ENCODE peak calls at places on chromosome 2, in six cellular contexts. One of them, this sample, is unnamed.

GRCh38 chr2:62277688-62278087 is 81.8 kb downstream of the B3GNT2 start:
- DNase-seq in neural progenitor cell: no peak
- DNase-seq in heart right ventricle: no peak
- DNase-seq in stomach: no peak
- DNase-seq in mammary epithelial cell: no peak
- DNase-seq in Peyer's patch: no peak
- DNase-seq in this sample: no peak

GRCh38 chr2:188293601-188294482 is 2.2 kb downstream of the GULP1 start:
- DNase-seq in neural progenitor cell: peak
- DNase-seq in heart right ventricle: peak
- DNase-seq in stomach: peak
- DNase-seq in mammary epithelial cell: peak
- DNase-seq in Peyer's patch: no peak
- DNase-seq in this sample: peak

GRCh38 chr2:166373951-166374350 is 1.8 kb downstream of the SCN9A start:
- DNase-seq in neural progenitor cell: no peak
- DNase-seq in heart right ventricle: no peak
- DNase-seq in stomach: no peak
- DNase-seq in mammary epithelial cell: peak
- DNase-seq in Peyer's patch: no peak
- DNase-seq in this sample: peak

GRCh38 chr2:237315170-237315880 is 98.6 kb downstream of the COL6A3 start:
- DNase-seq in neural progenitor cell: peak
- DNase-seq in heart right ventricle: peak
- DNase-seq in stomach: peak
- DNase-seq in mammary epithelial cell: no peak
- DNase-seq in Peyer's patch: peak
- DNase-seq in this sample: no peak

GRCh38 chr2:98909381-98910211 is 26.4 kb downstream of the CRACDL start:
- DNase-seq in neural progenitor cell: peak
- DNase-seq in heart right ventricle: no peak
- DNase-seq in stomach: peak
- DNase-seq in mammary epithelial cell: peak
- DNase-seq in Peyer's patch: no peak
- DNase-seq in this sample: no peak

GRCh38 chr2:209593930-209594329 is 170.1 kb downstream of the MAP2 start:
- DNase-seq in neural progenitor cell: no peak
- DNase-seq in heart right ventricle: no peak
- DNase-seq in stomach: no peak
- DNase-seq in mammary epithelial cell: no peak
- DNase-seq in Peyer's patch: no peak
- DNase-seq in this sample: no peak

GRCh38 chr2:15776629-15776919 is 163.8 kb upstream of the MYCN start:
- DNase-seq in neural progenitor cell: no peak
- DNase-seq in heart right ventricle: no peak
- DNase-seq in stomach: no peak
- DNase-seq in mammary epithelial cell: no peak
- DNase-seq in Peyer's patch: no peak
- DNase-seq in this sample: no peak

GRCh38 chr2:107810734-107811133 is 16.0 kb upstream of the RGPD4 start:
- DNase-seq in neural progenitor cell: no peak
- DNase-seq in heart right ventricle: no peak
- DNase-seq in stomach: no peak
- DNase-seq in mammary epithelial cell: no peak
- DNase-seq in Peyer's patch: no peak
- DNase-seq in this sample: no peak

GRCh38 chr2:236767951-236768350 is 198.3 kb downstream of the ACKR3 start:
- DNase-seq in neural progenitor cell: no peak
- DNase-seq in heart right ventricle: no peak
- DNase-seq in stomach: no peak
- DNase-seq in mammary epithelial cell: no peak
- DNase-seq in Peyer's patch: no peak
- DNase-seq in this sample: no peak

GRCh38 chr2:148990968-148991367 is 47.5 kb upstream of the LYPD6B start:
- DNase-seq in neural progenitor cell: no peak
- DNase-seq in heart right ventricle: no peak
- DNase-seq in stomach: no peak
- DNase-seq in mammary epithelial cell: no peak
- DNase-seq in Peyer's patch: no peak
- DNase-seq in this sample: no peak

GRCh38 chr2:218582085-218582484 is 13.4 kb downstream of the CNOT9 start:
- DNase-seq in neural progenitor cell: no peak
- DNase-seq in heart right ventricle: no peak
- DNase-seq in stomach: no peak
- DNase-seq in mammary epithelial cell: peak
- DNase-seq in Peyer's patch: no peak
- DNase-seq in this sample: no peak

GRCh38 chr2:5528741-5529140 is 163.4 kb upstream of the SOX11 start:
- DNase-seq in neural progenitor cell: no peak
- DNase-seq in heart right ventricle: no peak
- DNase-seq in stomach: no peak
- DNase-seq in mammary epithelial cell: no peak
- DNase-seq in Peyer's patch: no peak
- DNase-seq in this sample: no peak

GRCh38 chr2:106130251-106130998 is 63.7 kb downstream of the UXS1 start:
- DNase-seq in neural progenitor cell: no peak
- DNase-seq in heart right ventricle: no peak
- DNase-seq in stomach: no peak
- DNase-seq in mammary epithelial cell: no peak
- DNase-seq in Peyer's patch: no peak
- DNase-seq in this sample: no peak

GRCh38 chr2:238173692-238174091 is 14.9 kb downstream of the ERFE start:
- DNase-seq in neural progenitor cell: no peak
- DNase-seq in heart right ventricle: no peak
- DNase-seq in stomach: no peak
- DNase-seq in mammary epithelial cell: no peak
- DNase-seq in Peyer's patch: no peak
- DNase-seq in this sample: no peak

GRCh38 chr2:149860276-149860921 is 272.8 kb upstream of the MMADHC start:
- DNase-seq in neural progenitor cell: no peak
- DNase-seq in heart right ventricle: no peak
- DNase-seq in stomach: peak
- DNase-seq in mammary epithelial cell: no peak
- DNase-seq in Peyer's patch: no peak
- DNase-seq in this sample: no peak

GRCh38 chr2:156322681-156323211 is 9.8 kb downstream of the NR4A2 start:
- DNase-seq in neural progenitor cell: peak
- DNase-seq in heart right ventricle: no peak
- DNase-seq in stomach: no peak
- DNase-seq in mammary epithelial cell: no peak
- DNase-seq in Peyer's patch: no peak
- DNase-seq in this sample: no peak

GRCh38 chr2:120605231-120605935 is 130.3 kb upstream of the GLI2 start:
- DNase-seq in neural progenitor cell: no peak
- DNase-seq in heart right ventricle: no peak
- DNase-seq in stomach: no peak
- DNase-seq in mammary epithelial cell: no peak
- DNase-seq in Peyer's patch: no peak
- DNase-seq in this sample: no peak

GRCh38 chr2:31248139-31248538 is 14.2 kb downstream of the EHD3 start:
- DNase-seq in neural progenitor cell: no peak
- DNase-seq in heart right ventricle: no peak
- DNase-seq in stomach: no peak
- DNase-seq in mammary epithelial cell: no peak
- DNase-seq in Peyer's patch: no peak
- DNase-seq in this sample: no peak

GRCh38 chr2:20106746-20107145 is 55.3 kb upstream of the LAPTM4A start:
- DNase-seq in neural progenitor cell: peak
- DNase-seq in heart right ventricle: peak
- DNase-seq in stomach: no peak
- DNase-seq in mammary epithelial cell: peak
- DNase-seq in Peyer's patch: no peak
- DNase-seq in this sample: peak

GRCh38 chr2:144607899-144608477 is 88.1 kb upstream of the ZEB2 start:
- DNase-seq in neural progenitor cell: no peak
- DNase-seq in heart right ventricle: peak
- DNase-seq in stomach: no peak
- DNase-seq in mammary epithelial cell: no peak
- DNase-seq in Peyer's patch: peak
- DNase-seq in this sample: no peak

GRCh38 chr2:217743980-217744761 is 258.6 kb downstream of the TNS1 start:
- DNase-seq in neural progenitor cell: no peak
- DNase-seq in heart right ventricle: peak
- DNase-seq in stomach: no peak
- DNase-seq in mammary epithelial cell: no peak
- DNase-seq in Peyer's patch: no peak
- DNase-seq in this sample: no peak

GRCh38 chr2:64273524-64274398 is 129.5 kb upstream of the PELI1 start:
- DNase-seq in neural progenitor cell: no peak
- DNase-seq in heart right ventricle: no peak
- DNase-seq in stomach: peak
- DNase-seq in mammary epithelial cell: peak
- DNase-seq in Peyer's patch: no peak
- DNase-seq in this sample: peak

GRCh38 chr2:232315049-232315922 is 63.3 kb upstream of the ALPP start:
- DNase-seq in neural progenitor cell: no peak
- DNase-seq in heart right ventricle: no peak
- DNase-seq in stomach: peak
- DNase-seq in mammary epithelial cell: peak
- DNase-seq in Peyer's patch: peak
- DNase-seq in this sample: no peak

GRCh38 chr2:160292225-160292624 is 92.2 kb upstream of the ITGB6 start:
- DNase-seq in neural progenitor cell: no peak
- DNase-seq in heart right ventricle: no peak
- DNase-seq in stomach: no peak
- DNase-seq in mammary epithelial cell: no peak
- DNase-seq in Peyer's patch: no peak
- DNase-seq in this sample: no peak

GRCh38 chr2:41136966-41137494 is 685.1 kb upstream of the SLC8A1 start:
- DNase-seq in neural progenitor cell: no peak
- DNase-seq in heart right ventricle: no peak
- DNase-seq in stomach: no peak
- DNase-seq in mammary epithelial cell: no peak
- DNase-seq in Peyer's patch: no peak
- DNase-seq in this sample: no peak

DNA sequence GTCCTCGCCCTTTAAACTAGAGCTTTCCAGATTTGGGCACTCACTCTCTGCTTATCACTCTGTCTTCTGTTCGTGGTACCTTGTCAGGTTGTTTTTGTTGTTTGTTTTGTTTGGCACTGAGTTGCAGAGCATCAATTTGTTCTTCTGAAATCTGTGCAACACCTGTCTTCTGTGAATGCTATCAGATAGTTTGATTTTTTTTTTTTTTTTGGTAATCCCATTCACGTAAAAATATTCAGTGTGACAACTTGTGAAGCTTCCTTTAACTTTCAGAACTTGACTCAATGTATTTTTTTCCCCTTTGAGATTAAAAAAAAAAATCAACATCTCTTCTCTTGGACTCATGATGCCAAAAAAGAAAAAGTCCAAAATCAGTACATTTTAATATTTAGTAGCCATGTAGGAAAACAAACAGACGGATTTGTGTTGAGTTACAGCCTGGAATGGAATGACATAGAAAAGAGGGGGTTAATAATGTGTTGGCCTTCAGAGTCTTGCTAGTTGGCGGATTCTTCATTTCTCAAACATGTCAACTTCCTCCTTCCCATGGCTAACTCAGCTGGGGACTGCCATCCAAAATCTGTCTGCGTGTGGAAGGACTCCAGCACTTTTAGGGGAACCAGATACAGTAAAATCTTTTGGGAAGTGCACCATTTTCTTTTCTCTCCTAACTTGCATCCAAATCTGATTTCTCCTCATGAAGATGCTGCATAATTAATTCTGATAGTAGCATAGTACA is 1.6 kb downstream of the TMEM178A start:
- DNase-seq in neural progenitor cell: no peak
- DNase-seq in heart right ventricle: no peak
- DNase-seq in stomach: no peak
- DNase-seq in mammary epithelial cell: no peak
- DNase-seq in Peyer's patch: no peak
- DNase-seq in this sample: no peak
- H3K4me3 ChIP-seq in neural progenitor cell: peak
- H3K4me3 ChIP-seq in heart right ventricle: peak
- H3K4me3 ChIP-seq in stomach: peak
- H3K4me3 ChIP-seq in mammary epithelial cell: no peak
- H3K4me3 ChIP-seq in Peyer's patch: no peak
- H3K4me3 ChIP-seq in this sample: no peak

GRCh38 chr2:86016581-86016980 is 89.1 kb downstream of the POLR1A start:
- DNase-seq in neural progenitor cell: no peak
- DNase-seq in heart right ventricle: no peak
- DNase-seq in stomach: no peak
- DNase-seq in mammary epithelial cell: no peak
- DNase-seq in Peyer's patch: no peak
- DNase-seq in this sample: peak
- H3K27ac ChIP-seq in neural progenitor cell: no peak
- H3K27ac ChIP-seq in heart right ventricle: no peak
- H3K27ac ChIP-seq in stomach: no peak
- H3K27ac ChIP-seq in mammary epithelial cell: no peak
- H3K27ac ChIP-seq in Peyer's patch: no peak
- H3K27ac ChIP-seq in this sample: no peak

DNA sequence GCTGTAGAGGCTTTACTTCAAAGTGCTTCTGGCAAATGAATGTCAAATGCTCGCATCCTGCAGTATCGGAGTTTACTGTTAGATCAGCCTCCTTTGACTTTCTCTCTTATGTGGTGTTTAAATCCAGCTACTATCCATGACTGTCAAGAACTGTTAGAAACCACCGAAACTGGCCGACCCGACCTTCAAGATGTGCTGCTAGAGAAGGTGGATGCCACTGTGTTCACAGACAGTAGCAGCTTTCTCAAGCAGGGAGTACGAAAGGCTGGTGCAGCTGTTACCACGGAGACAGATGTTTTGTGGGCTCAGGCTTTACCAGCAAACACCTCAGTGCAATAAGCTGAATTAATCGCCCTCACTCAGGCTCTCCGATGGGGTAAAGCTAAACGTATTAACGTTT is 336.6 kb upstream of the CNTNAP5 start:
- DNase-seq in neural progenitor cell: peak
- DNase-seq in heart right ventricle: no peak
- DNase-seq in stomach: no peak
- DNase-seq in mammary epithelial cell: no peak
- DNase-seq in Peyer's patch: no peak
- DNase-seq in this sample: no peak
- H3K4me3 ChIP-seq in neural progenitor cell: no peak
- H3K4me3 ChIP-seq in heart right ventricle: no peak
- H3K4me3 ChIP-seq in stomach: no peak
- H3K4me3 ChIP-seq in mammary epithelial cell: no peak
- H3K4me3 ChIP-seq in Peyer's patch: no peak
- H3K4me3 ChIP-seq in this sample: no peak

GRCh38 chr2:55958756-55959155 is 35.2 kb upstream of the EFEMP1 start:
- DNase-seq in neural progenitor cell: no peak
- DNase-seq in heart right ventricle: no peak
- DNase-seq in stomach: no peak
- DNase-seq in mammary epithelial cell: no peak
- DNase-seq in Peyer's patch: no peak
- DNase-seq in this sample: no peak

GRCh38 chr2:55962910-55963309 is 39.3 kb upstream of the EFEMP1 start:
- DNase-seq in neural progenitor cell: no peak
- DNase-seq in heart right ventricle: no peak
- DNase-seq in stomach: no peak
- DNase-seq in mammary epithelial cell: no peak
- DNase-seq in Peyer's patch: no peak
- DNase-seq in this sample: no peak

GRCh38 chr2:55965276-55965675 is 41.7 kb upstream of the EFEMP1 start:
- DNase-seq in neural progenitor cell: no peak
- DNase-seq in heart right ventricle: no peak
- DNase-seq in stomach: no peak
- DNase-seq in mammary epithelial cell: no peak
- DNase-seq in Peyer's patch: no peak
- DNase-seq in this sample: no peak

GRCh38 chr2:55957142-55957541 is 33.6 kb upstream of the EFEMP1 start:
- DNase-seq in neural progenitor cell: no peak
- DNase-seq in heart right ventricle: no peak
- DNase-seq in stomach: no peak
- DNase-seq in mammary epithelial cell: no peak
- DNase-seq in Peyer's patch: no peak
- DNase-seq in this sample: no peak

GRCh38 chr2:55961318-55961911 is 37.8 kb upstream of the EFEMP1 start:
- DNase-seq in neural progenitor cell: peak
- DNase-seq in heart right ventricle: no peak
- DNase-seq in stomach: no peak
- DNase-seq in mammary epithelial cell: peak
- DNase-seq in Peyer's patch: no peak
- DNase-seq in this sample: no peak
- H3K27ac ChIP-seq in neural progenitor cell: no peak
- H3K27ac ChIP-seq in heart right ventricle: no peak
- H3K27ac ChIP-seq in stomach: no peak
- H3K27ac ChIP-seq in mammary epithelial cell: no peak
- H3K27ac ChIP-seq in Peyer's patch: no peak
- H3K27ac ChIP-seq in this sample: peak

This sample was measured in RWPE2.